ENCODE peak calls at places on chromosomes 7 and 10, in eight cellular contexts. A is K562, I is OCI-LY7, U is H1, C is DND-41, K is PC-9, R is MM.1S, F is endothelial cell of umbilical vein. N is an unnamed sample. For H3K4me1, the result is how much of the 10 kb centered on the place peaks cover.

GRCh38 chr7:101781384-101781783 is 36.0 kb upstream of the CUX1 start:
- DNase-seq in K (no peak), I (no peak), R (no peak), C (no peak), A (no peak), U (no peak), F (no peak), N (no peak)

GRCh38 chr10:62068464-62068863 is 167.0 kb downstream of the ARID5B start:
- DNase-seq in F (no peak), U (no peak), K (no peak), C (no peak), A (no peak), R (no peak), I (no peak), N (no peak)

GRCh38 chr10:17257466-17258321 is 29.7 kb downstream of the VIM start:
- DNase-seq in U (no peak), R (peak), A (peak), C (peak), F (peak), K (no peak), I (peak), N (peak)

GRCh38 chr10:73589538-73590126 is 1.5 kb downstream of the USP54 start:
- DNase-seq in K (no peak), F (peak), U (no peak), R (no peak), C (no peak), A (no peak), I (no peak), N (peak)

GRCh38 chr10:585502-585901 is 104.0 kb downstream of the DIP2C start:
- DNase-seq in U (no peak), A (peak), I (no peak), F (no peak), C (no peak), K (no peak), R (no peak), N (no peak)

GRCh38 chr10:91652364-91652763 is 19.5 kb upstream of the PPP1R3C start:
- DNase-seq in U (no peak), K (peak), I (no peak), C (no peak), R (no peak), A (no peak), F (no peak), N (peak)

GRCh38 chr10:3395487-3395886 is 222.9 kb upstream of the PITRM1 start:
- DNase-seq in F (no peak), R (no peak), I (peak), A (no peak), U (no peak), C (no peak), K (no peak), N (no peak)

GRCh38 chr10:117345143-117345542 is 30.1 kb downstream of the PDZD8 start:
- DNase-seq in K (peak), R (no peak), I (no peak), A (no peak), C (no peak), U (peak), F (no peak), N (no peak)

GRCh38 chr10:133187091-133187905 is 27.3 kb downstream of the KNDC1 start:
- DNase-seq in F (no peak), K (no peak), I (no peak), R (no peak), C (no peak), U (no peak), A (no peak), N (no peak)

GRCh38 chr7:82010416-82010815 is 240.6 kb upstream of the HGF start:
- DNase-seq in F (no peak), I (no peak), R (no peak), U (no peak), K (no peak), C (no peak), A (no peak), N (no peak)

GRCh38 chr7:35185908-35186731 is 67.8 kb downstream of the TBX20 start:
- DNase-seq in K (no peak), A (peak), C (no peak), R (no peak), I (no peak), F (peak), U (no peak), N (peak)

GRCh38 chr7:78783179-78783962 is 670.1 kb downstream of the MAGI2 start:
- DNase-seq in A (no peak), I (no peak), U (no peak), R (no peak), C (no peak), F (no peak), K (no peak), N (no peak)

GRCh38 chr7:51472017-51472296 is 155.3 kb upstream of the COBL start:
- DNase-seq in C (no peak), R (no peak), I (no peak), F (no peak), U (no peak), A (no peak), K (no peak), N (no peak)

GRCh38 chr10:110511734-110512449 is 14.2 kb downstream of the DUSP5 start:
- DNase-seq in I (no peak), U (no peak), F (peak), C (no peak), K (no peak), R (peak), A (no peak), N (peak)
- H3K4me1 ChIP-seq in I (under half), U (under half), F (under half), C (under half), K (under half), R (under half), A (under half), N (under half)

DNA sequence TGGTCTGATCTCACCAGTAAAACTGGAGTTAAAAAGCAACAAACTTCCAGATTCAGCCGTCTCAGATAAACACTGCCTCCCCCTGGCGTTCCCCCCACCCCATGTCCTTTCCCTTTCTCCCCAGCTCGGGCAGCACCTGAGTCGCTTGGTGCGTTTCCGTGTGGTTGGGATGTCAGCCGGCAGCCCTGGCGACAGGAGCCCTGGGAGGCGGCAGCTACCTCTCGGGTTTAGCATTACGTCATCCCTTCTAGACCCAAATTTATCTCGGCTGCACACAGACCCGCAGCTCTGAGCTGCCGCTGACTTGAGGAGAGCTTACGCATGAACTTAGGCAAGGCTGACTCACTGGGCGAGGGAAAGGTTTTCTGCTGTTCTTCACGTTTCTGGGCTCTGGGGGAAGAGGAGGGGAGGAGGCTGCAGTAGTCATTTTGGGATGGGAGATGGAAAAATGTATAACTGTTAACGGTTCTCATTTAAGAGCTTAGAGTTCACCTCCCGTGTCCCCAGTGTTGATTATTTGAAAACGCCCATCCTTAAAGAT is 14.4 kb downstream of the MXI1 start:
- DNase-seq in K (peak), A (peak), U (no peak), R (peak), I (no peak), C (peak), F (peak), N (peak)
- H3K4me3 ChIP-seq in K (peak), A (peak), U (peak), R (peak), I (no peak), C (no peak), F (no peak), N (peak)

DNA sequence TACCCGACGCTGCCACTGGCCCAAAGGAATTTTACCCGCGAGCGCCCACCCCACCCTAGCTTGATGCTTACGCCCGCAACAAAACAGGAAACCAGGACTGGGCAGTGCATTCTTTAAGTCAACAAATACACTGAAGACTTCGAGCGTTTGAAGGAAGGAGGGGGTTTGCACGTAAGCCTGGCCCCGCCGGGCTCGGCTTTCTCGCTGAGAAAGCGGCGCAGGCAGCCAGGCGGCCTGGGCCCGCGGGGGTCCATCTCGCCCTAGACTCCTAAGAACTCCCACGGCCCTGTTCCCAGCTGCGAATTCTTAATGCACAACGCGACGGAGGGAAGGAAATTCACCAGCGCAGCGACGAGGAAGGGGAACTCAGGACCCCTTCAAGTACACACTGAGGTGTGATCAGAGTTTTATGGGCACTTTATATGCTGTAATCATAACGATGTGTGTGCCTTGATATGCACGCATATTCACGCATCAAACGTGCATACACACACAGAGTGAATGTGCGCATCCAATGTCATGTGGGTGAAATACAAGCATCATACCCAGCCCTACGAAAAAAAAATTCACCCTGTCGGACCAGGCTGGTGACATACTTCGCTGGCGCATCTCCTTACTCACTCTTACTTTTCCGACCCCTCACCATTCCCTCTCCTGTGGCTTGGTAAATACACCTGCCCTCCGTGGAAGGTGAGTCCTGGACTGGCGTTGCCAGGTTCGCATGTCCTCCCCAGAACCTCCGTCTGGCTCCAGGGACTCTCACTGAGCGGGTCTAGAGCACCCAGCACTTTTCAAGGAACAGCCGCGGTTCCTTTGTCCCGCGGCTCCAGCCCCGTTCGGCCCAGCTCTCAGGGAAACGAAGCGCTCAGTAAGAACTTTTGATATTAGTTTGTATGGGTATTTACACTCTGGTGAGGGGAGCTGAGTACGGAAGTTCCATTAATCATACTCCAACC is 5.7 kb upstream of the HOXA13 start:
- DNase-seq in A (no peak), C (no peak), U (no peak), I (no peak), F (no peak), R (no peak), K (no peak), N (no peak)
- H2AFZ ChIP-seq in A (no peak), C (no peak), U (no peak), I (no peak), F (no peak), R (no peak), K (no peak), N (no peak)

DNA sequence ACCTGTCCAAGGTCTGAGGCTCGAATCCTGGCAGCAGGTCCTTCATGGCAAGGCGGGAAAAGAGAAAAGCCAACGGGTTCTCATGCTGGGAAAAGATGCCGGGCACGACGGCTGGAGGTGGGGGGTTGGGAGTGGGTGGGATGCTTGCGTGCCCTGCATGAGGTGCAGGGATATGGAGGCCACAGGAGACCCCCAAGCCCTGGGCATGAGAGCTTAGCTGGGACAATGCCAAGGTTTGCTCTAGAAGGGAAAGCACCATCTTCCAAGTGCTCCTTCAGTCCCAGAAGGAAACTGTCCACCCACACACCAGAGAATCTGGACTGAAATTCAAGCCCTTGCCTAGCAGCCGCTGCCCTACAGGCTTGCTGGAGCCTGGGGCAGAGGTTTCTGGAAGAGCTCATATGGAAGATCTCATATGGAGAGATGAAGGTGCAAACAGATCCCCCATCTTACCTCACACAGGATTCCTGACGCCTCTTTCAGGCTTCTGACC is 64.3 kb downstream of the ZRANB1 start:
- DNase-seq in U (no peak), R (no peak), C (no peak), F (no peak), K (no peak), A (no peak), I (no peak), N (peak)
- H3K4me1 ChIP-seq in U (under half), R (under half), C (under half), F (under half), K (under half), A (under half), I (under half), N (under half)

DNA sequence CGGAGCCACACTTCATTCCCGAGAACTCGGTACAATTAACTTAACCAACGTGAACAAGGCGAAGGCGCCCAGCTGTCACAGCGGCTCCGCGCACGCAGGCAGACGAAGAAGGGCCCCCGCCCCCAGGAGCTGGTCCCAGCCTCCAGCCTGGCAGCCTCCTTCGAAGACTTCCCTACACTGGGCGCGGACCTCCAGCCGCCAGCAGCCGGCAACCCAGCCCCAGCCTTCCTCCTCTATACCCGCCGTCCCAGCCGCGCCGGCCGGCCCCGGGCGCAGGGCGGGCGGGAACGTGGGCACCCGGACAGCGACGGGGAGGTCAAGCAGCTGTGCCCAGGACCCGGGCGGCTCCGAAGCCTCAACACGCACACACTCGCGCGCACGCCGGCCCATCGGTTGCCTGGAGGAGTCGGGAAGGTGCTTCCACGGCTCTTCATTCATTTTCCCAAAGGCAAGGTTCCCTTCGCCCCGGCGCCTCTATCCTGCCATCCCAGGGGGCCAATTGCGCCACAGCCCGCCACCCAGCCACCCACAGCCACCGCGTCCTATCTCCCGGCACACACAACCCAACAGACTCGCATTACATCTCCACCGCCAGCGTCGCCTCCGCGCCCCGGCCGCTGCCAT is 1.6 kb downstream of the CHST15 start:
- DNase-seq in F (peak), A (no peak), I (peak), U (no peak), C (peak), R (peak), K (no peak), N (no peak)
- H3K4me3 ChIP-seq in F (peak), A (no peak), I (peak), U (peak), C (peak), R (peak), K (peak), N (peak)

GRCh38 chr10:78543749-78544446 is 510.2 kb downstream of the RPS24 start:
- DNase-seq in R (no peak), U (no peak), A (no peak), F (no peak), C (no peak), K (no peak), I (no peak), N (peak)

GRCh38 chr10:78544447-78545085 is 510.9 kb downstream of the RPS24 start:
- DNase-seq in I (no peak), C (no peak), R (no peak), U (no peak), F (no peak), K (peak), A (no peak), N (peak)

GRCh38 chr10:78547397-78547796 is 513.7 kb downstream of the RPS24 start:
- DNase-seq in U (no peak), I (no peak), C (no peak), R (no peak), F (no peak), A (no peak), K (no peak), N (no peak)

GRCh38 chr10:78547905-78548304 is 514.2 kb downstream of the RPS24 start:
- DNase-seq in K (no peak), U (no peak), R (no peak), F (no peak), I (no peak), C (no peak), A (no peak), N (no peak)

DNA sequence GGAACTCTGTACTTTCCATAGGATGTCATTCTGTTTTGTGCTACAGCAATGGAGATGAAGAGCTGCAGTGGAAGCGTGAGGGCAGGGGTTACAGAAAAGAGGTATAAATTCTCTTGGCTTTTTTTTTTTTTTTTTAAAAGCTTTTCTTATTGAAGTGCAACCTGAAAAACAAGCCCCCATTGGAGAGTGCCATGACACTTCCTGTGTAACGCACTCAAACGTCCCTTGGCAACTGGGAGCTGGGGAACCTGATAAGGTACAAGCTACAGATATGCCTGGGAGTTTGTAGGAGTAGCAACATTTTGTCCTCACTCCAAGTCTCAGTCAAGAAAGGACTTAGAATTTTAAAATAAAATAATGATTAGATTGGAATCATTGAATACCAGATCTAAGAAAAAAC is 512.1 kb downstream of the RPS24 start:
- DNase-seq in I (peak), A (no peak), U (no peak), R (no peak), C (no peak), K (peak), F (no peak), N (no peak)
- H2AFZ ChIP-seq in I (no peak), A (no peak), U (no peak), R (no peak), C (no peak), K (no peak), F (no peak), N (no peak)

DNA sequence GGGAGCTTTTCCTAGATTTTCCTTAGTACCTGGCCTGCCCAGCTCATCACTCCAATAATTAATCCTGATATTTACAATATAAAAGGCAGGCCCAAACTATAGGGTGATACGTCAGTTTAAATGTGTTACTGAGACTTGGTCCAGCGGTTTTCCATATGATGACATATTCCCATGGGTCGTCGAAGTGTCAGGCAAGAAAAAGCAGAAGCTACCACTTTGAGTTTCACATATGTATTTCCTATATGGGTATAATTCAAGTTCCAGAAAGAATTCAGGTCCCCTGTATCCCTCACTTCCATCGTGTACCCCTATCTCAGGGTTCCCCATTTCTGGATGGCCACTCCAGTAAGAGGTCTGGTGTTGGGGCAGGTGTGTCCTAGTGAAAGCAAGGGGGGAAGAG is 167.6 kb downstream of the PLXDC2 start:
- DNase-seq in C (no peak), K (no peak), R (no peak), U (no peak), I (no peak), A (no peak), F (no peak), N (no peak)
- H3K4me1 ChIP-seq in C (under half), K (under half), R (under half), U (under half), I (under half), A (under half), F (under half), N (under half)

GRCh38 chr7:64881461-64882287 is 21.4 kb upstream of the ZNF273 start:
- DNase-seq in U (no peak), C (no peak), R (no peak), K (no peak), I (no peak), A (no peak), F (no peak), N (no peak)

GRCh38 chr7:64880322-64881297 is 22.5 kb upstream of the ZNF273 start:
- DNase-seq in K (no peak), C (no peak), U (no peak), A (no peak), R (no peak), I (no peak), F (no peak), N (no peak)

GRCh38 chr7:64883113-64883905 is 19.8 kb upstream of the ZNF273 start:
- DNase-seq in F (no peak), C (no peak), K (no peak), R (no peak), A (no peak), U (no peak), I (no peak), N (no peak)

GRCh38 chr7:64884085-64884912 is 18.8 kb upstream of the ZNF273 start:
- DNase-seq in C (no peak), K (no peak), A (no peak), F (no peak), U (no peak), R (no peak), I (no peak), N (no peak)

DNA sequence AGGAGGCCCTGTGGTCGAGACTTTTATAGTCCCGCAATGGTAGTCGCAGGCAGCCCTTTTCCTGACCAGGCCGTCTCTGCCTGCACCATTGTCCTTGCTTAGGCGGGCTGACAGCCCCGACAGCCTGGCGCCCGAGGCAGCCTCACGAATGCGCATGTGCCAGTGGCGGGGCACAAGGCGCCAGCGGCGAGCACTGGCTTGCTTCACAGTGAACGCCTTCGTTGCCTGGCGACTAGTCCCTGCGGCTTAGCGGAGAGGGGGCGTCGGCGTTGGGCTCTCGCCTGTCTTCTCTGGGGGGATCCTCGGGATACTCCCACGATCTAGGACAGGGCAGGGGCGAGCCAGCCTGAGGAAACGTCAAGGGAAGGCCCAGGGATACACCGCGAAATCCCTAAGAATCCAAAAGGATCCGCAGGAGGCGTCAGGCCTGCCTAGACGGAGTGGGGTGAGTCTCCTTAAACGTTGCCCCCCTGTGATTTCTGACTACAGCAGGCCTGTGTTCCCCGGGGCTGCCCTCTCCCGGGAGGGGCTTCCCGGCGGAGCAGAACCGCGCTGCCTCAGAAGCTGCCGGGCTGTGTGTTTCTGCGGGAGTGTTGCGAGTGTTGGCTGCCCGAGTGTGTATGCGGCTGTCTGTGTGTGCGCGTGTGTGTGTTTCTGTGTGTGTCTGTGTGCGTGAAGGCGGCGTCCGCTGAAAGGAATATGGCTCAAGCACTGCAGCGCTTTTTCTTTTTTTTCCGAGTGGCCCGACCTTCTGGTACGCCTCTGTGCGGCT is 20.5 kb upstream of the ZNF273 start:
- DNase-seq in K (no peak), A (no peak), R (no peak), F (peak), C (no peak), U (peak), I (no peak), N (peak)
- H3K4me3 ChIP-seq in K (no peak), A (no peak), R (no peak), F (no peak), C (no peak), U (peak), I (no peak), N (peak)

N was measured in astrocyte.